ENCODE peak calls at places on chromosome 22, in four cellular contexts. T, E, F and P are unnamed samples.

GRCh38 chr22:17479129-17479528 is 84.2 kb upstream of the SLC25A18 start:
- DNase-seq in T (no peak), E (no peak), F (no peak), P (no peak)

GRCh38 chr22:37187891-37188761 is at the start of gene C1QTNF6:
- DNase-seq in T (peak; percentile 83), E (peak; percentile 43), F (peak; percentile 70), P (no peak)

GRCh38 chr22:27881404-27881803 is 37.7 kb downstream of the PITPNB start:
- DNase-seq in T (peak; percentile 43), E (peak; percentile 51), F (no peak), P (no peak)

GRCh38 chr22:49457146-49457545 is 370.5 kb downstream of the BRD1 start:
- DNase-seq in T (no peak), E (no peak), F (no peak), P (no peak)

GRCh38 chr22:26828311-26828710 is 170.9 kb downstream of the MIAT start:
- DNase-seq in T (no peak), E (peak; percentile 37), F (no peak), P (no peak)

GRCh38 chr22:31846161-31847115 is 92.6 kb downstream of the DEPDC5 start:
- DNase-seq in T (no peak), E (no peak), F (no peak), P (no peak)

GRCh38 chr22:19357270-19358105 is 66.0 kb upstream of the CLTCL1 start:
- DNase-seq in T (no peak), E (peak; percentile 13), F (no peak), P (no peak)

GRCh38 chr22:41801886-41802285 is 1.4 kb downstream of the CCDC134 start:
- DNase-seq in T (no peak), E (no peak), F (no peak), P (no peak)

GRCh38 chr22:37880668-37881440 is 25.2 kb upstream of the MICALL1 start:
- DNase-seq in T (no peak), E (peak; percentile 37), F (no peak), P (no peak)

GRCh38 chr22:45334068-45334467 is 24.3 kb downstream of the FAM118A start:
- DNase-seq in T (no peak), E (peak; percentile 41), F (no peak), P (no peak)